ENCODE peak calls at places on chromosomes 12 and 14, in seven cellular contexts. T is keratinocyte; K is endothelial cell of umbilical vein; U is uterus; J is fibroblast of lung; M is CD4-positive, CD25-positive, alpha-beta regulatory T cell; Z is Karpas-422. O is an unnamed sample. For H3K36me3, the result is how much of the 10 kb centered on the place peaks cover.

GRCh38 chr12:48788522-48788851 is 402 bp downstream of the ADCY6 start:
- DNase-seq in T (no peak), K (peak), U (no peak), J (no peak), M (no peak), Z (no peak), O (peak)

GRCh38 chr12:54526800-54527630 is 22.4 kb upstream of the PDE1B start:
- DNase-seq in T (no peak), K (peak), U (peak), J (peak), M (peak), Z (peak), O (peak)

GRCh38 chr12:120538281-120539156 is 4.4 kb downstream of the RNF10 start:
- DNase-seq in T (no peak), K (peak), U (peak), J (peak), M (no peak), Z (peak), O (peak)

GRCh38 chr12:80711866-80712265 is 4.4 kb downstream of the MYF6 start:
- DNase-seq in T (no peak), K (peak), U (no peak), J (no peak), M (no peak), Z (no peak), O (no peak)

GRCh38 chr14:51431033-51431709 is 191.1 kb downstream of the TMX1 start:
- DNase-seq in T (no peak), K (peak), U (no peak), J (no peak), M (no peak), Z (no peak), O (no peak)

GRCh38 chr14:51716610-51717009 is 64.9 kb downstream of the FRMD6 start:
- DNase-seq in T (no peak), K (no peak), U (no peak), J (peak), M (no peak), Z (no peak), O (no peak)

GRCh38 chr12:101666017-101666728 is 31.3 kb upstream of the CHPT1 start:
- DNase-seq in T (no peak), K (no peak), U (no peak), J (no peak), M (no peak), Z (no peak), O (no peak)

GRCh38 chr12:26027401-26027800 is 68.9 kb downstream of the RASSF8 start:
- DNase-seq in T (no peak), K (no peak), U (no peak), J (no peak), M (no peak), Z (no peak), O (no peak)

GRCh38 chr12:53735556-53735955 is 8.3 kb upstream of the CALCOCO1 start:
- DNase-seq in T (no peak), K (no peak), U (no peak), J (no peak), M (no peak), Z (no peak), O (no peak)

GRCh38 chr14:88242426-88242825 is 80.6 kb downstream of the KCNK10 start:
- DNase-seq in T (no peak), K (no peak), U (no peak), J (no peak), M (no peak), Z (no peak), O (no peak)

GRCh38 chr12:113881588-113881987 is 84.5 kb downstream of the RBM19 start:
- DNase-seq in T (no peak), K (no peak), U (no peak), J (no peak), M (no peak), Z (no peak), O (no peak)

GRCh38 chr14:32698831-32699230 is 239.8 kb upstream of the NPAS3 start:
- DNase-seq in T (no peak), K (no peak), U (no peak), J (peak), M (no peak), Z (no peak), O (no peak)

GRCh38 chr14:32560213-32560857 is 231.2 kb downstream of the AKAP6 start:
- DNase-seq in T (peak), K (peak), U (peak), J (peak), M (peak), Z (peak), O (peak)

GRCh38 chr12:15356831-15357456 is 34.6 kb downstream of the PTPRO start:
- DNase-seq in T (no peak), K (no peak), U (no peak), J (no peak), M (no peak), Z (no peak), O (no peak)

GRCh38 chr12:118900954-118901353 is 80.4 kb upstream of the SRRM4 start:
- DNase-seq in T (no peak), K (no peak), U (no peak), J (no peak), M (no peak), Z (no peak), O (no peak)

GRCh38 chr14:94021001-94021400 is 5.1 kb upstream of the OTUB2 start:
- DNase-seq in T (no peak), K (no peak), U (no peak), J (peak), M (no peak), Z (no peak), O (peak)

GRCh38 chr14:89908712-89909450 is 45.6 kb downstream of the EFCAB11 start:
- DNase-seq in T (no peak), K (no peak), U (no peak), J (peak), M (no peak), Z (no peak), O (no peak)

GRCh38 chr12:49121047-49121696 is 10.0 kb downstream of the TUBA1B start:
- DNase-seq in T (no peak), K (peak), U (no peak), J (peak), M (no peak), Z (no peak), O (peak)

GRCh38 chr14:57559561-57559960 is 65.9 kb upstream of the CCDC198 start:
- DNase-seq in T (no peak), K (no peak), U (no peak), J (no peak), M (no peak), Z (no peak), O (no peak)

GRCh38 chr12:58804749-58805148 is 115.6 kb downstream of the LRIG3 start:
- DNase-seq in T (no peak), K (peak), U (no peak), J (no peak), M (no peak), Z (peak), O (no peak)

GRCh38 chr12:58803893-58804292 is 116.4 kb downstream of the LRIG3 start:
- DNase-seq in T (peak), K (no peak), U (peak), J (peak), M (no peak), Z (no peak), O (peak)

DNA sequence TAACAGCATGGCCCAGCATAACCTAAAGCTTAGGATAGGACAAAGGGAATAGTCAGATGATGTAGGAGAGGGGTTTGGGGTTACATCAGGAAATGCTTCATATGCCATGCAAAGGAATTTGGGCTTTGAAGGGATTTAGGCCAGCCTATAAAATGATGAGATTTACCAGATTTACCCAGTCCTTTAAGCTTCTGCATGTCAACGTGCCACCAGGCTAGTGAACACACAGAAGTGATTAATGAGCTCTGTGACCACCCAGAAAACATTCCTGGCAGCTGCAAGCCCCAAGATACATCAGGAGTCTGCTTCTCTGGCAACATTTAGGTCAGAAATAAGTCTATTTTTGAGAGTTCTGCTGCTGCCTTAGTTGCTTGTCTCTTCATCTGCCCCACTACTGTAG is 118.3 kb downstream of the LRIG3 start:
- DNase-seq in T (no peak), K (no peak), U (no peak), J (peak), M (no peak), Z (no peak), O (no peak)
- H3K4me3 ChIP-seq in T (no peak), K (no peak), U (no peak), J (no peak), M (no peak), Z (no peak), O (no peak)

GRCh38 chr14:102207831-102208365 is 68.2 kb downstream of the WDR20 start:
- DNase-seq in T (no peak), K (no peak), U (no peak), J (no peak), M (no peak), Z (no peak), O (no peak)
- H3K36me3 ChIP-seq in T (under half), K (under half), U (under half), J (under half), M (half or more), Z (under half), O (under half)

GRCh38 chr12:115916910-115917668 is 360.4 kb downstream of the MED13L start:
- DNase-seq in T (peak), K (peak), U (peak), J (no peak), M (peak), Z (peak), O (peak)
- H3K4me3 ChIP-seq in T (peak), K (no peak), U (no peak), J (peak), M (no peak), Z (no peak), O (no peak)

GRCh38 chr12:122979001-122979907 is 1.2 kb upstream of the ARL6IP4 start:
- DNase-seq in T (no peak), K (no peak), U (peak), J (no peak), M (no peak), Z (no peak), O (no peak)
- H3K36me3 ChIP-seq in T (under half), K (under half), U (under half), J (under half), M (under half), Z (under half), O (under half)

O was measured in MG63.